ENCODE peak calls at places on chromosome 5, in nine cellular contexts. One of them, this sample, is unnamed.

GRCh38 chr5:137233726-137234125 is 265.4 kb downstream of the SPOCK1 start:
- DNase-seq in ovary: no peak
- DNase-seq in cardiac muscle cell: no peak
- DNase-seq in right atrium auricular region: no peak
- DNase-seq in kidney epithelial cell: no peak
- DNase-seq in WTC11: no peak
- DNase-seq in endothelial cell: no peak
- DNase-seq in AG04450: no peak
- DNase-seq in NB4: no peak
- DNase-seq in this sample: no peak

GRCh38 chr5:112248643-112249042 is 170.4 kb downstream of the EPB41L4A start:
- DNase-seq in AG04450: no peak
- DNase-seq in ovary: no peak
- DNase-seq in cardiac muscle cell: no peak
- DNase-seq in kidney epithelial cell: no peak
- DNase-seq in endothelial cell: no peak
- DNase-seq in NB4: no peak
- DNase-seq in WTC11: no peak
- DNase-seq in right atrium auricular region: no peak
- DNase-seq in this sample: no peak

GRCh38 chr5:76926329-76927105 is 26.3 kb upstream of the CRHBP start:
- DNase-seq in ovary: no peak
- DNase-seq in cardiac muscle cell: peak
- DNase-seq in WTC11: no peak
- DNase-seq in kidney epithelial cell: no peak
- DNase-seq in NB4: no peak
- DNase-seq in endothelial cell: peak
- DNase-seq in AG04450: no peak
- DNase-seq in right atrium auricular region: no peak
- DNase-seq in this sample: no peak

GRCh38 chr5:142924135-142924883 is 154.1 kb downstream of the ARHGAP26 start:
- DNase-seq in ovary: no peak
- DNase-seq in kidney epithelial cell: no peak
- DNase-seq in WTC11: no peak
- DNase-seq in cardiac muscle cell: peak
- DNase-seq in right atrium auricular region: no peak
- DNase-seq in endothelial cell: no peak
- DNase-seq in NB4: peak
- DNase-seq in AG04450: no peak
- DNase-seq in this sample: no peak

GRCh38 chr5:775960-776861 is 8.3 kb downstream of the ZDHHC11B start:
- DNase-seq in cardiac muscle cell: no peak
- DNase-seq in kidney epithelial cell: no peak
- DNase-seq in endothelial cell: no peak
- DNase-seq in ovary: no peak
- DNase-seq in WTC11: no peak
- DNase-seq in AG04450: no peak
- DNase-seq in NB4: no peak
- DNase-seq in right atrium auricular region: no peak
- DNase-seq in this sample: no peak

GRCh38 chr5:168706655-168707069 is 127.5 kb upstream of the PANK3 start:
- DNase-seq in right atrium auricular region: no peak
- DNase-seq in kidney epithelial cell: no peak
- DNase-seq in WTC11: peak
- DNase-seq in AG04450: no peak
- DNase-seq in endothelial cell: peak
- DNase-seq in NB4: peak
- DNase-seq in cardiac muscle cell: peak
- DNase-seq in ovary: no peak
- DNase-seq in this sample: peak

GRCh38 chr5:91245871-91246270 is 137.2 kb downstream of the ARRDC3 start:
- DNase-seq in kidney epithelial cell: no peak
- DNase-seq in ovary: no peak
- DNase-seq in AG04450: no peak
- DNase-seq in cardiac muscle cell: peak
- DNase-seq in NB4: no peak
- DNase-seq in WTC11: no peak
- DNase-seq in endothelial cell: no peak
- DNase-seq in right atrium auricular region: no peak
- DNase-seq in this sample: no peak

GRCh38 chr5:126098330-126099017 is 324.7 kb upstream of the GRAMD2B start:
- DNase-seq in WTC11: no peak
- DNase-seq in kidney epithelial cell: no peak
- DNase-seq in right atrium auricular region: no peak
- DNase-seq in NB4: no peak
- DNase-seq in endothelial cell: no peak
- DNase-seq in cardiac muscle cell: peak
- DNase-seq in AG04450: peak
- DNase-seq in ovary: no peak
- DNase-seq in this sample: no peak

GRCh38 chr5:34570721-34571379 is 85.3 kb upstream of the RAI14 start:
- DNase-seq in AG04450: no peak
- DNase-seq in WTC11: no peak
- DNase-seq in right atrium auricular region: no peak
- DNase-seq in NB4: no peak
- DNase-seq in ovary: no peak
- DNase-seq in endothelial cell: no peak
- DNase-seq in cardiac muscle cell: peak
- DNase-seq in kidney epithelial cell: no peak
- DNase-seq in this sample: no peak

GRCh38 chr5:116237917-116238502 is 153.2 kb downstream of the COMMD10 start:
- DNase-seq in kidney epithelial cell: no peak
- DNase-seq in ovary: no peak
- DNase-seq in right atrium auricular region: no peak
- DNase-seq in WTC11: no peak
- DNase-seq in cardiac muscle cell: no peak
- DNase-seq in AG04450: no peak
- DNase-seq in NB4: peak
- DNase-seq in endothelial cell: no peak
- DNase-seq in this sample: no peak

GRCh38 chr5:146565764-146566163 is 49.8 kb upstream of the GPR151 start:
- DNase-seq in NB4: peak
- DNase-seq in cardiac muscle cell: peak
- DNase-seq in right atrium auricular region: no peak
- DNase-seq in ovary: no peak
- DNase-seq in WTC11: peak
- DNase-seq in kidney epithelial cell: no peak
- DNase-seq in endothelial cell: peak
- DNase-seq in AG04450: peak
- DNase-seq in this sample: peak
- TF ChIP-seq CTCF in NB4: peak
- TF ChIP-seq CTCF in cardiac muscle cell: peak
- TF ChIP-seq CTCF in right atrium auricular region: no peak
- TF ChIP-seq CTCF in ovary: no peak
- TF ChIP-seq CTCF in WTC11: peak
- TF ChIP-seq CTCF in kidney epithelial cell: peak
- TF ChIP-seq CTCF in endothelial cell: peak
- TF ChIP-seq CTCF in AG04450: peak
- TF ChIP-seq CTCF in this sample: peak

DNA sequence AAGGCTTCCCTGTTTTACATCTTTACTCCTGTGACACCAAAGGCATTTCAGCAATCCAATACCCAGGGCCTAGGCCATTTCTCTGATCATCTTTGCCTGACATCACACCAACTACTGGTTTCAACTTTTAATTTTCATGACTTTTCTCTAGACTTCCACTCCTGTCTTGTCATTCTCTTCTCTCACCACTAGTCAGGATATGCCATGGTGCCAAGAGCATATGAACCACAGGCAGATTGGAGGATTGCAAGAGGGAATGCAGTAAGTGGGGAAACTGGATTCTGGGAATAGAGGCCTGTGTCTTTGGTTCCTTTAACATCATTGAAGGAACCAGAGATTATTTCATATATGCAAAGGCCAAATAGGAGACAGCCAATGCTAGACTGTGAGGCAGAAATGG is 69.3 kb downstream of the ANKRD31 start:
- DNase-seq in AG04450: no peak
- DNase-seq in NB4: no peak
- DNase-seq in kidney epithelial cell: no peak
- DNase-seq in cardiac muscle cell: peak
- DNase-seq in endothelial cell: no peak
- DNase-seq in right atrium auricular region: no peak
- DNase-seq in WTC11: no peak
- DNase-seq in ovary: no peak
- DNase-seq in this sample: no peak
- TF ChIP-seq CTCF in AG04450: peak
- TF ChIP-seq CTCF in NB4: no peak
- TF ChIP-seq CTCF in kidney epithelial cell: peak
- TF ChIP-seq CTCF in cardiac muscle cell: peak
- TF ChIP-seq CTCF in endothelial cell: peak
- TF ChIP-seq CTCF in right atrium auricular region: no peak
- TF ChIP-seq CTCF in WTC11: no peak
- TF ChIP-seq CTCF in ovary: no peak
- TF ChIP-seq CTCF in this sample: peak

DNA sequence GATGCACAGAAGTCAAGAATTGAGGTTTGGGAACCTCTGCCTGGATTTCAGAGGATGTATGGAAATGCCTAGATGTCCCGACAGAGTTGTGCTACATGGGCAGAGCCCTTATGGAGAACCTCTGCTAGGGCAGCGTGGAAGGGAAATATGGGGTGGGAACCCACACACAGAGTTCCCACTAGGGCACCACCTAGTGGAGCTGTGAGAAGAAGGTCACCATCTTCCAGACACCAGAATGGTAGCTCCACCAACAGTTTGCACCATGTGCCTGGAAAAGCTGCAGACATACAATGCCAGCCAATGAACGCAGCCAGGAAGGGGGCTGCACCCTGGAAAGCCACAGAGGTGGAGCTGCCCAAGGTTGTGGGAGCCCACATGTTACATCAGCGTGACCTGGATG is 104.5 kb downstream of the STK32A start:
- DNase-seq in kidney epithelial cell: no peak
- DNase-seq in endothelial cell: no peak
- DNase-seq in NB4: peak
- DNase-seq in cardiac muscle cell: no peak
- DNase-seq in ovary: no peak
- DNase-seq in AG04450: no peak
- DNase-seq in right atrium auricular region: no peak
- DNase-seq in WTC11: no peak
- DNase-seq in this sample: no peak
- TF ChIP-seq CTCF in kidney epithelial cell: no peak
- TF ChIP-seq CTCF in endothelial cell: no peak
- TF ChIP-seq CTCF in NB4: peak
- TF ChIP-seq CTCF in cardiac muscle cell: no peak
- TF ChIP-seq CTCF in ovary: no peak
- TF ChIP-seq CTCF in AG04450: peak
- TF ChIP-seq CTCF in right atrium auricular region: no peak
- TF ChIP-seq CTCF in WTC11: no peak
- TF ChIP-seq CTCF in this sample: no peak

GRCh38 chr5:155906046-155906445 is 420.9 kb upstream of the SGCD start:
- DNase-seq in endothelial cell: peak
- DNase-seq in WTC11: no peak
- DNase-seq in kidney epithelial cell: no peak
- DNase-seq in ovary: no peak
- DNase-seq in cardiac muscle cell: no peak
- DNase-seq in right atrium auricular region: no peak
- DNase-seq in NB4: no peak
- DNase-seq in AG04450: no peak
- DNase-seq in this sample: no peak
- TF ChIP-seq CTCF in endothelial cell: no peak
- TF ChIP-seq CTCF in WTC11: no peak
- TF ChIP-seq CTCF in kidney epithelial cell: no peak
- TF ChIP-seq CTCF in ovary: no peak
- TF ChIP-seq CTCF in cardiac muscle cell: no peak
- TF ChIP-seq CTCF in right atrium auricular region: no peak
- TF ChIP-seq CTCF in NB4: no peak
- TF ChIP-seq CTCF in AG04450: no peak
- TF ChIP-seq CTCF in this sample: no peak

GRCh38 chr5:67176931-67177330 is 19.7 kb downstream of the CD180 start:
- DNase-seq in ovary: no peak
- DNase-seq in right atrium auricular region: no peak
- DNase-seq in endothelial cell: no peak
- DNase-seq in WTC11: no peak
- DNase-seq in NB4: peak
- DNase-seq in kidney epithelial cell: no peak
- DNase-seq in AG04450: no peak
- DNase-seq in cardiac muscle cell: no peak
- DNase-seq in this sample: no peak
- TF ChIP-seq CTCF in ovary: no peak
- TF ChIP-seq CTCF in right atrium auricular region: no peak
- TF ChIP-seq CTCF in endothelial cell: no peak
- TF ChIP-seq CTCF in WTC11: no peak
- TF ChIP-seq CTCF in NB4: no peak
- TF ChIP-seq CTCF in kidney epithelial cell: no peak
- TF ChIP-seq CTCF in AG04450: no peak
- TF ChIP-seq CTCF in cardiac muscle cell: no peak
- TF ChIP-seq CTCF in this sample: no peak

DNA sequence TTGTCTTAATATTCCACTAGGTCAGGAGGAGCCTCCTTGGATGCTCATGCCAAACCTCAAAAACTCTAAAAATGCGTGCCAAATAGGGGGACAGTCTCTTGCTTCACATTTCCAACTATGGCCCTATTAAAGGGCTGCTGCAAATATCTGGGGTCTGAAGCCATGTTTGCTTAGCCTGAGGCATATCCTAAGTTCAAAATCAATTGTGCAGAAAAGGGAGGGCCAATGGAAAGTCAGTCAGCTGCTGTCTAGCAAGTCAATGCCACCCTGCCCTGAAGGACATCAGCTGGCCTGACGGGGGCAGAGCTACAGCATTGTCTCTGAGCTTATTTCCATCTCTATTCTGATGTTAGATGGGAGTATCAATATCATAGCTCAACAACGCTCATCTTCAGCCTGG is 93.6 kb downstream of the SH3TC2 start:
- DNase-seq in ovary: no peak
- DNase-seq in cardiac muscle cell: no peak
- DNase-seq in kidney epithelial cell: no peak
- DNase-seq in NB4: no peak
- DNase-seq in WTC11: no peak
- DNase-seq in endothelial cell: no peak
- DNase-seq in AG04450: no peak
- DNase-seq in right atrium auricular region: no peak
- DNase-seq in this sample: no peak
- TF ChIP-seq CTCF in ovary: no peak
- TF ChIP-seq CTCF in cardiac muscle cell: no peak
- TF ChIP-seq CTCF in kidney epithelial cell: no peak
- TF ChIP-seq CTCF in NB4: no peak
- TF ChIP-seq CTCF in WTC11: no peak
- TF ChIP-seq CTCF in endothelial cell: no peak
- TF ChIP-seq CTCF in AG04450: no peak
- TF ChIP-seq CTCF in right atrium auricular region: no peak
- TF ChIP-seq CTCF in this sample: no peak

DNA sequence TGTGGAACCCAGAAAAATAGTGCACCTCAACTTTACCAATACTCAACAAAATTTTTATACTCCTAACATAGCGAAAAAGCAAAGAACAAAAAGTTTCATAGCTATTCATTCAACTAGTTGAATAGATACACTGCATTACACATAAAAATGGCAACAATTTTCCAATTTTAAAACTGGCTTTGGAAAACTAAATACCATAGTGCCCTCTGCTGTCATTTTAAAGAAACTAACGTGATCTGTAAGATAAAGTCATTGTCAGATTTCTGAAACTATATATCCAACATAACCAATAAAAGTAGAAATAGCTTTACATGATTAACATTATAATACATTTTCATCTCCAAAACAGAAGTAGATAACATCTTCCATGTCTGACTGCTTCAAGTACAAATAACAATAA is 31.6 kb downstream of the DTWD2 start:
- DNase-seq in cardiac muscle cell: peak
- DNase-seq in ovary: no peak
- DNase-seq in right atrium auricular region: no peak
- DNase-seq in kidney epithelial cell: no peak
- DNase-seq in NB4: peak
- DNase-seq in AG04450: no peak
- DNase-seq in endothelial cell: no peak
- DNase-seq in WTC11: no peak
- DNase-seq in this sample: no peak
- TF ChIP-seq CTCF in cardiac muscle cell: peak
- TF ChIP-seq CTCF in ovary: no peak
- TF ChIP-seq CTCF in right atrium auricular region: no peak
- TF ChIP-seq CTCF in kidney epithelial cell: no peak
- TF ChIP-seq CTCF in NB4: peak
- TF ChIP-seq CTCF in AG04450: peak
- TF ChIP-seq CTCF in endothelial cell: peak
- TF ChIP-seq CTCF in WTC11: peak
- TF ChIP-seq CTCF in this sample: peak